ENCODE peak calls at places on chromosomes 2 and 18, in ten cellular contexts. One of them, this sample, is unnamed.

GRCh38 chr2:230987137-230988020 is 8.5 kb upstream of the SPATA3 start:
- DNase-seq in NCI-H2081: peak; percentile 80
- DNase-seq in choroid plexus epithelial cell: peak; percentile 71
- DNase-seq in ureter: peak; percentile 84
- DNase-seq in cardiac muscle cell: peak; percentile 86
- DNase-seq in activated naive CD8-positive, alpha-beta T cell treated with anti-CD3 and anti-CD28 coated beads, Interleukin-2, amount 50 U/mL, for 16 hours: peak; percentile 55
- DNase-seq in stimulated activated CD4-positive, alpha-beta T cell treated with anti-CD3 and anti-CD28 coated beads, Interleukin-2, amount 100 ng/mL, for 48 hours: peak; percentile 86
- DNase-seq in Kasumi-1: peak; percentile 41
- DNase-seq in NCI-H460: peak; percentile 71
- DNase-seq in astrocyte: peak; percentile 16
- DNase-seq in this sample: peak; percentile 87

GRCh38 chr18:62339106-62339988 is 14.2 kb downstream of the TNFRSF11A start:
- DNase-seq in Kasumi-1: no peak
- DNase-seq in activated naive CD8-positive, alpha-beta T cell treated with anti-CD3 and anti-CD28 coated beads, Interleukin-2, amount 50 U/mL, for 16 hours: no peak
- DNase-seq in NCI-H2081: no peak
- DNase-seq in cardiac muscle cell: no peak
- DNase-seq in ureter: no peak
- DNase-seq in astrocyte: peak; percentile 87
- DNase-seq in stimulated activated CD4-positive, alpha-beta T cell treated with anti-CD3 and anti-CD28 coated beads, Interleukin-2, amount 100 ng/mL, for 48 hours: no peak
- DNase-seq in NCI-H460: no peak
- DNase-seq in choroid plexus epithelial cell: peak; percentile 68
- DNase-seq in this sample: no peak

GRCh38 chr18:67132919-67133318 is 383.6 kb downstream of the DSEL start:
- DNase-seq in choroid plexus epithelial cell: no peak
- DNase-seq in activated naive CD8-positive, alpha-beta T cell treated with anti-CD3 and anti-CD28 coated beads, Interleukin-2, amount 50 U/mL, for 16 hours: no peak
- DNase-seq in astrocyte: no peak
- DNase-seq in stimulated activated CD4-positive, alpha-beta T cell treated with anti-CD3 and anti-CD28 coated beads, Interleukin-2, amount 100 ng/mL, for 48 hours: no peak
- DNase-seq in cardiac muscle cell: no peak
- DNase-seq in NCI-H460: no peak
- DNase-seq in ureter: no peak
- DNase-seq in Kasumi-1: no peak
- DNase-seq in NCI-H2081: peak; percentile 61
- DNase-seq in this sample: no peak

GRCh38 chr2:72925328-72925943 is 8.1 kb downstream of the EMX1 start:
- DNase-seq in Kasumi-1: no peak
- DNase-seq in ureter: peak; percentile 29
- DNase-seq in stimulated activated CD4-positive, alpha-beta T cell treated with anti-CD3 and anti-CD28 coated beads, Interleukin-2, amount 100 ng/mL, for 48 hours: no peak
- DNase-seq in choroid plexus epithelial cell: no peak
- DNase-seq in NCI-H2081: no peak
- DNase-seq in cardiac muscle cell: peak; percentile 27
- DNase-seq in astrocyte: no peak
- DNase-seq in activated naive CD8-positive, alpha-beta T cell treated with anti-CD3 and anti-CD28 coated beads, Interleukin-2, amount 50 U/mL, for 16 hours: no peak
- DNase-seq in NCI-H460: no peak
- DNase-seq in this sample: peak; percentile 20

GRCh38 chr2:170744248-170745002 is 25.8 kb upstream of the ERICH2 start:
- DNase-seq in NCI-H460: peak; percentile 40
- DNase-seq in choroid plexus epithelial cell: no peak
- DNase-seq in cardiac muscle cell: no peak
- DNase-seq in astrocyte: no peak
- DNase-seq in stimulated activated CD4-positive, alpha-beta T cell treated with anti-CD3 and anti-CD28 coated beads, Interleukin-2, amount 100 ng/mL, for 48 hours: no peak
- DNase-seq in Kasumi-1: no peak
- DNase-seq in activated naive CD8-positive, alpha-beta T cell treated with anti-CD3 and anti-CD28 coated beads, Interleukin-2, amount 50 U/mL, for 16 hours: no peak
- DNase-seq in NCI-H2081: no peak
- DNase-seq in ureter: no peak
- DNase-seq in this sample: no peak

GRCh38 chr2:128593518-128594272 is 275.0 kb upstream of the HS6ST1 start:
- DNase-seq in cardiac muscle cell: peak; percentile 83
- DNase-seq in NCI-H460: no peak
- DNase-seq in Kasumi-1: no peak
- DNase-seq in activated naive CD8-positive, alpha-beta T cell treated with anti-CD3 and anti-CD28 coated beads, Interleukin-2, amount 50 U/mL, for 16 hours: no peak
- DNase-seq in NCI-H2081: no peak
- DNase-seq in ureter: no peak
- DNase-seq in stimulated activated CD4-positive, alpha-beta T cell treated with anti-CD3 and anti-CD28 coated beads, Interleukin-2, amount 100 ng/mL, for 48 hours: no peak
- DNase-seq in choroid plexus epithelial cell: no peak
- DNase-seq in astrocyte: peak; percentile 44
- DNase-seq in this sample: no peak

GRCh38 chr18:7987284-7987976 is 420.3 kb downstream of the PTPRM start:
- DNase-seq in NCI-H460: no peak
- DNase-seq in activated naive CD8-positive, alpha-beta T cell treated with anti-CD3 and anti-CD28 coated beads, Interleukin-2, amount 50 U/mL, for 16 hours: no peak
- DNase-seq in Kasumi-1: no peak
- DNase-seq in NCI-H2081: no peak
- DNase-seq in cardiac muscle cell: no peak
- DNase-seq in choroid plexus epithelial cell: peak; percentile 90
- DNase-seq in astrocyte: peak; percentile 80
- DNase-seq in ureter: no peak
- DNase-seq in stimulated activated CD4-positive, alpha-beta T cell treated with anti-CD3 and anti-CD28 coated beads, Interleukin-2, amount 100 ng/mL, for 48 hours: no peak
- DNase-seq in this sample: no peak

GRCh38 chr2:43125090-43125998 is 101.1 kb downstream of the ZFP36L2 start:
- DNase-seq in activated naive CD8-positive, alpha-beta T cell treated with anti-CD3 and anti-CD28 coated beads, Interleukin-2, amount 50 U/mL, for 16 hours: no peak
- DNase-seq in stimulated activated CD4-positive, alpha-beta T cell treated with anti-CD3 and anti-CD28 coated beads, Interleukin-2, amount 100 ng/mL, for 48 hours: no peak
- DNase-seq in astrocyte: no peak
- DNase-seq in cardiac muscle cell: no peak
- DNase-seq in NCI-H460: no peak
- DNase-seq in Kasumi-1: no peak
- DNase-seq in NCI-H2081: no peak
- DNase-seq in ureter: no peak
- DNase-seq in choroid plexus epithelial cell: no peak
- DNase-seq in this sample: no peak

GRCh38 chr2:239934571-239935171 is 90.5 kb downstream of the NDUFA10 start:
- DNase-seq in NCI-H460: peak; percentile 23
- DNase-seq in Kasumi-1: peak; percentile 42
- DNase-seq in choroid plexus epithelial cell: peak; percentile 77
- DNase-seq in astrocyte: no peak
- DNase-seq in activated naive CD8-positive, alpha-beta T cell treated with anti-CD3 and anti-CD28 coated beads, Interleukin-2, amount 50 U/mL, for 16 hours: no peak
- DNase-seq in stimulated activated CD4-positive, alpha-beta T cell treated with anti-CD3 and anti-CD28 coated beads, Interleukin-2, amount 100 ng/mL, for 48 hours: peak; percentile 59
- DNase-seq in ureter: peak; percentile 66
- DNase-seq in cardiac muscle cell: no peak
- DNase-seq in NCI-H2081: no peak
- DNase-seq in this sample: no peak

GRCh38 chr2:200471324-200471848 is 38.5 kb downstream of the KCTD18 start:
- DNase-seq in stimulated activated CD4-positive, alpha-beta T cell treated with anti-CD3 and anti-CD28 coated beads, Interleukin-2, amount 100 ng/mL, for 48 hours: peak; percentile 20
- DNase-seq in ureter: no peak
- DNase-seq in NCI-H2081: peak; percentile 42
- DNase-seq in cardiac muscle cell: peak; percentile 42
- DNase-seq in Kasumi-1: peak; percentile 26
- DNase-seq in activated naive CD8-positive, alpha-beta T cell treated with anti-CD3 and anti-CD28 coated beads, Interleukin-2, amount 50 U/mL, for 16 hours: no peak
- DNase-seq in NCI-H460: peak; percentile 65
- DNase-seq in astrocyte: no peak
- DNase-seq in choroid plexus epithelial cell: peak; percentile 56
- DNase-seq in this sample: peak; percentile 44

GRCh38 chr2:46811379-46812310 is 104.0 kb downstream of the MCFD2 start:
- DNase-seq in cardiac muscle cell: no peak
- DNase-seq in NCI-H460: no peak
- DNase-seq in ureter: no peak
- DNase-seq in Kasumi-1: no peak
- DNase-seq in activated naive CD8-positive, alpha-beta T cell treated with anti-CD3 and anti-CD28 coated beads, Interleukin-2, amount 50 U/mL, for 16 hours: no peak
- DNase-seq in stimulated activated CD4-positive, alpha-beta T cell treated with anti-CD3 and anti-CD28 coated beads, Interleukin-2, amount 100 ng/mL, for 48 hours: no peak
- DNase-seq in choroid plexus epithelial cell: no peak
- DNase-seq in NCI-H2081: no peak
- DNase-seq in astrocyte: no peak
- DNase-seq in this sample: no peak

GRCh38 chr2:234033174-234033573 is 17.3 kb upstream of the SPP2 start:
- DNase-seq in astrocyte: no peak
- DNase-seq in ureter: no peak
- DNase-seq in cardiac muscle cell: no peak
- DNase-seq in NCI-H460: no peak
- DNase-seq in choroid plexus epithelial cell: peak; percentile 23
- DNase-seq in stimulated activated CD4-positive, alpha-beta T cell treated with anti-CD3 and anti-CD28 coated beads, Interleukin-2, amount 100 ng/mL, for 48 hours: no peak
- DNase-seq in activated naive CD8-positive, alpha-beta T cell treated with anti-CD3 and anti-CD28 coated beads, Interleukin-2, amount 50 U/mL, for 16 hours: no peak
- DNase-seq in Kasumi-1: no peak
- DNase-seq in NCI-H2081: no peak
- DNase-seq in this sample: no peak

GRCh38 chr2:10390369-10390801 is 57.7 kb downstream of the ODC1 start:
- DNase-seq in cardiac muscle cell: no peak
- DNase-seq in Kasumi-1: no peak
- DNase-seq in astrocyte: no peak
- DNase-seq in stimulated activated CD4-positive, alpha-beta T cell treated with anti-CD3 and anti-CD28 coated beads, Interleukin-2, amount 100 ng/mL, for 48 hours: no peak
- DNase-seq in NCI-H460: no peak
- DNase-seq in activated naive CD8-positive, alpha-beta T cell treated with anti-CD3 and anti-CD28 coated beads, Interleukin-2, amount 50 U/mL, for 16 hours: no peak
- DNase-seq in ureter: no peak
- DNase-seq in NCI-H2081: no peak
- DNase-seq in choroid plexus epithelial cell: no peak
- DNase-seq in this sample: no peak

GRCh38 chr18:58668211-58668610 is 3.1 kb upstream of the MALT1 start:
- DNase-seq in ureter: no peak
- DNase-seq in activated naive CD8-positive, alpha-beta T cell treated with anti-CD3 and anti-CD28 coated beads, Interleukin-2, amount 50 U/mL, for 16 hours: no peak
- DNase-seq in choroid plexus epithelial cell: no peak
- DNase-seq in NCI-H2081: no peak
- DNase-seq in astrocyte: peak; percentile 45
- DNase-seq in Kasumi-1: no peak
- DNase-seq in cardiac muscle cell: no peak
- DNase-seq in stimulated activated CD4-positive, alpha-beta T cell treated with anti-CD3 and anti-CD28 coated beads, Interleukin-2, amount 100 ng/mL, for 48 hours: no peak
- DNase-seq in NCI-H460: no peak
- DNase-seq in this sample: no peak

GRCh38 chr18:59575995-59576394 is 121.2 kb downstream of the CCBE1 start:
- DNase-seq in choroid plexus epithelial cell: no peak
- DNase-seq in ureter: no peak
- DNase-seq in cardiac muscle cell: no peak
- DNase-seq in activated naive CD8-positive, alpha-beta T cell treated with anti-CD3 and anti-CD28 coated beads, Interleukin-2, amount 50 U/mL, for 16 hours: no peak
- DNase-seq in NCI-H460: no peak
- DNase-seq in astrocyte: no peak
- DNase-seq in Kasumi-1: no peak
- DNase-seq in NCI-H2081: no peak
- DNase-seq in stimulated activated CD4-positive, alpha-beta T cell treated with anti-CD3 and anti-CD28 coated beads, Interleukin-2, amount 100 ng/mL, for 48 hours: no peak
- DNase-seq in this sample: no peak

GRCh38 chr2:227939271-227940027 is 68.0 kb downstream of the DAW1 start:
- DNase-seq in cardiac muscle cell: peak; percentile 73
- DNase-seq in ureter: no peak
- DNase-seq in choroid plexus epithelial cell: peak; percentile 78
- DNase-seq in astrocyte: peak; percentile 4
- DNase-seq in Kasumi-1: no peak
- DNase-seq in stimulated activated CD4-positive, alpha-beta T cell treated with anti-CD3 and anti-CD28 coated beads, Interleukin-2, amount 100 ng/mL, for 48 hours: no peak
- DNase-seq in NCI-H2081: peak; percentile 50
- DNase-seq in NCI-H460: peak; percentile 64
- DNase-seq in activated naive CD8-positive, alpha-beta T cell treated with anti-CD3 and anti-CD28 coated beads, Interleukin-2, amount 50 U/mL, for 16 hours: no peak
- DNase-seq in this sample: no peak

GRCh38 chr2:82120648-82121047 is 1816.1 kb upstream of the LRRTM1 start:
- DNase-seq in cardiac muscle cell: no peak
- DNase-seq in ureter: no peak
- DNase-seq in NCI-H460: no peak
- DNase-seq in choroid plexus epithelial cell: no peak
- DNase-seq in astrocyte: no peak
- DNase-seq in activated naive CD8-positive, alpha-beta T cell treated with anti-CD3 and anti-CD28 coated beads, Interleukin-2, amount 50 U/mL, for 16 hours: no peak
- DNase-seq in stimulated activated CD4-positive, alpha-beta T cell treated with anti-CD3 and anti-CD28 coated beads, Interleukin-2, amount 100 ng/mL, for 48 hours: no peak
- DNase-seq in Kasumi-1: no peak
- DNase-seq in NCI-H2081: no peak
- DNase-seq in this sample: no peak

GRCh38 chr2:234966340-234966739 is 14.5 kb downstream of the SH3BP4 start:
- DNase-seq in NCI-H2081: no peak
- DNase-seq in activated naive CD8-positive, alpha-beta T cell treated with anti-CD3 and anti-CD28 coated beads, Interleukin-2, amount 50 U/mL, for 16 hours: no peak
- DNase-seq in Kasumi-1: no peak
- DNase-seq in ureter: no peak
- DNase-seq in stimulated activated CD4-positive, alpha-beta T cell treated with anti-CD3 and anti-CD28 coated beads, Interleukin-2, amount 100 ng/mL, for 48 hours: no peak
- DNase-seq in astrocyte: no peak
- DNase-seq in NCI-H460: no peak
- DNase-seq in choroid plexus epithelial cell: no peak
- DNase-seq in cardiac muscle cell: no peak
- DNase-seq in this sample: no peak

GRCh38 chr18:3248062-3248669 is 565 bp downstream of the MYL12A start:
- DNase-seq in Kasumi-1: peak; percentile 70
- DNase-seq in choroid plexus epithelial cell: peak; percentile 62
- DNase-seq in cardiac muscle cell: peak; percentile 73
- DNase-seq in NCI-H460: no peak
- DNase-seq in NCI-H2081: no peak
- DNase-seq in activated naive CD8-positive, alpha-beta T cell treated with anti-CD3 and anti-CD28 coated beads, Interleukin-2, amount 50 U/mL, for 16 hours: no peak
- DNase-seq in astrocyte: peak; percentile 33
- DNase-seq in stimulated activated CD4-positive, alpha-beta T cell treated with anti-CD3 and anti-CD28 coated beads, Interleukin-2, amount 100 ng/mL, for 48 hours: no peak
- DNase-seq in ureter: no peak
- DNase-seq in this sample: no peak

GRCh38 chr2:162245051-162245450 is 1.8 kb upstream of the FAP start:
- DNase-seq in cardiac muscle cell: no peak
- DNase-seq in NCI-H2081: no peak
- DNase-seq in choroid plexus epithelial cell: peak; percentile 24
- DNase-seq in activated naive CD8-positive, alpha-beta T cell treated with anti-CD3 and anti-CD28 coated beads, Interleukin-2, amount 50 U/mL, for 16 hours: no peak
- DNase-seq in astrocyte: peak; percentile 63
- DNase-seq in NCI-H460: no peak
- DNase-seq in ureter: no peak
- DNase-seq in Kasumi-1: no peak
- DNase-seq in stimulated activated CD4-positive, alpha-beta T cell treated with anti-CD3 and anti-CD28 coated beads, Interleukin-2, amount 100 ng/mL, for 48 hours: no peak
- DNase-seq in this sample: no peak

GRCh38 chr2:26503238-26503880 is 25.4 kb upstream of the OTOF start:
- DNase-seq in NCI-H2081: peak; percentile 84
- DNase-seq in stimulated activated CD4-positive, alpha-beta T cell treated with anti-CD3 and anti-CD28 coated beads, Interleukin-2, amount 100 ng/mL, for 48 hours: peak; percentile 84
- DNase-seq in activated naive CD8-positive, alpha-beta T cell treated with anti-CD3 and anti-CD28 coated beads, Interleukin-2, amount 50 U/mL, for 16 hours: peak; percentile 73
- DNase-seq in choroid plexus epithelial cell: peak; percentile 48
- DNase-seq in NCI-H460: peak; percentile 86
- DNase-seq in astrocyte: peak; percentile 32
- DNase-seq in cardiac muscle cell: peak; percentile 92
- DNase-seq in Kasumi-1: peak; percentile 55
- DNase-seq in ureter: peak; percentile 83
- DNase-seq in this sample: peak; percentile 81